ENCODE peak calls at places on chromosomes 6 and 20, in six cellular contexts. One of them, this sample, is unnamed. For H3K4me1, the result is how much of the 10 kb centered on the place peaks cover.

GRCh38 chr6:29705389-29706231 is 17.6 kb upstream of the HLA-F start:
- DNase-seq in HCT116: peak
- DNase-seq in HepG2: peak
- DNase-seq in K562: no peak
- DNase-seq in H1: no peak
- DNase-seq in GM12878: no peak
- DNase-seq in this sample: no peak

GRCh38 chr6:6752129-6752528 is 163.6 kb downstream of the LY86 start:
- DNase-seq in HCT116: no peak
- DNase-seq in HepG2: no peak
- DNase-seq in K562: no peak
- DNase-seq in H1: no peak
- DNase-seq in GM12878: no peak
- DNase-seq in this sample: no peak

GRCh38 chr6:129671442-129672344 is 38.3 kb downstream of the ARHGAP18 start:
- DNase-seq in HCT116: no peak
- DNase-seq in HepG2: peak
- DNase-seq in K562: peak
- DNase-seq in H1: no peak
- DNase-seq in GM12878: peak
- DNase-seq in this sample: no peak

GRCh38 chr6:167797079-167797870 is 29.4 kb upstream of the AFDN start:
- DNase-seq in HCT116: no peak
- DNase-seq in HepG2: no peak
- DNase-seq in K562: no peak
- DNase-seq in H1: no peak
- DNase-seq in GM12878: no peak
- DNase-seq in this sample: no peak

GRCh38 chr6:33418690-33419291 is 884 bp upstream of the CUTA start:
- DNase-seq in HCT116: no peak
- DNase-seq in HepG2: no peak
- DNase-seq in K562: peak
- DNase-seq in H1: no peak
- DNase-seq in GM12878: no peak
- DNase-seq in this sample: no peak

GRCh38 chr6:137697267-137697938 is 169.7 kb upstream of the TNFAIP3 start:
- DNase-seq in HCT116: no peak
- DNase-seq in HepG2: peak
- DNase-seq in K562: no peak
- DNase-seq in H1: no peak
- DNase-seq in GM12878: no peak
- DNase-seq in this sample: peak

GRCh38 chr6:16334671-16335070 is 96.3 kb downstream of the GMPR start:
- DNase-seq in HCT116: no peak
- DNase-seq in HepG2: no peak
- DNase-seq in K562: no peak
- DNase-seq in H1: no peak
- DNase-seq in GM12878: no peak
- DNase-seq in this sample: no peak

GRCh38 chr6:134740473-134741192 is 209.3 kb downstream of the ALDH8A1 start:
- DNase-seq in HCT116: no peak
- DNase-seq in HepG2: no peak
- DNase-seq in K562: no peak
- DNase-seq in H1: no peak
- DNase-seq in GM12878: no peak
- DNase-seq in this sample: no peak

GRCh38 chr6:151632415-151632987 is 138.7 kb downstream of the CCDC170 start:
- DNase-seq in HCT116: no peak
- DNase-seq in HepG2: no peak
- DNase-seq in K562: no peak
- DNase-seq in H1: no peak
- DNase-seq in GM12878: no peak
- DNase-seq in this sample: no peak

GRCh38 chr20:38133680-38134426 is 31.2 kb downstream of the TGM2 start:
- DNase-seq in HCT116: no peak
- DNase-seq in HepG2: no peak
- DNase-seq in K562: no peak
- DNase-seq in H1: no peak
- DNase-seq in GM12878: no peak
- DNase-seq in this sample: no peak

GRCh38 chr6:143397229-143398222 is 53.0 kb downstream of the ADAT2 start:
- DNase-seq in HCT116: peak
- DNase-seq in HepG2: peak
- DNase-seq in K562: no peak
- DNase-seq in H1: peak
- DNase-seq in GM12878: no peak
- DNase-seq in this sample: peak

GRCh38 chr6:125586605-125587004 is 162.8 kb upstream of the HEY2 start:
- DNase-seq in HCT116: no peak
- DNase-seq in HepG2: no peak
- DNase-seq in K562: no peak
- DNase-seq in H1: no peak
- DNase-seq in GM12878: no peak
- DNase-seq in this sample: no peak

GRCh38 chr6:3939964-3940363 is 90.8 kb downstream of the FAM50B start:
- DNase-seq in HCT116: no peak
- DNase-seq in HepG2: no peak
- DNase-seq in K562: no peak
- DNase-seq in H1: no peak
- DNase-seq in GM12878: no peak
- DNase-seq in this sample: no peak

GRCh38 chr6:73349311-73349710 is 4.8 kb downstream of the DPPA5 start:
- DNase-seq in HCT116: no peak
- DNase-seq in HepG2: no peak
- DNase-seq in K562: no peak
- DNase-seq in H1: peak
- DNase-seq in GM12878: no peak
- DNase-seq in this sample: peak

GRCh38 chr6:43274916-43275597 is 23.0 kb upstream of the SLC22A7 start:
- DNase-seq in HCT116: no peak
- DNase-seq in HepG2: peak
- DNase-seq in K562: peak
- DNase-seq in H1: no peak
- DNase-seq in GM12878: no peak
- DNase-seq in this sample: no peak

GRCh38 chr6:125486881-125487280 is 185.1 kb upstream of the HDDC2 start:
- DNase-seq in HCT116: no peak
- DNase-seq in HepG2: no peak
- DNase-seq in K562: no peak
- DNase-seq in H1: no peak
- DNase-seq in GM12878: no peak
- DNase-seq in this sample: no peak

GRCh38 chr20:37011147-37011546 is 59.6 kb upstream of the SAMHD1 start:
- DNase-seq in HCT116: no peak
- DNase-seq in HepG2: no peak
- DNase-seq in K562: no peak
- DNase-seq in H1: no peak
- DNase-seq in GM12878: no peak
- DNase-seq in this sample: no peak

GRCh38 chr6:111032493-111033140 is 50.8 kb downstream of the RPF2 start:
- DNase-seq in HCT116: no peak
- DNase-seq in HepG2: no peak
- DNase-seq in K562: no peak
- DNase-seq in H1: no peak
- DNase-seq in GM12878: no peak
- DNase-seq in this sample: no peak

GRCh38 chr6:68695838-68696237 is 60.8 kb downstream of the ADGRB3 start:
- DNase-seq in HCT116: no peak
- DNase-seq in HepG2: no peak
- DNase-seq in K562: no peak
- DNase-seq in H1: no peak
- DNase-seq in GM12878: no peak
- DNase-seq in this sample: no peak

GRCh38 chr6:131755597-131755996 is 44.8 kb upstream of the CTAGE9 start:
- DNase-seq in HCT116: no peak
- DNase-seq in HepG2: peak
- DNase-seq in K562: no peak
- DNase-seq in H1: no peak
- DNase-seq in GM12878: no peak
- DNase-seq in this sample: no peak

GRCh38 chr20:53595018-53595378 is 1.4 kb upstream of the ZNF217 start:
- DNase-seq in HCT116: no peak
- DNase-seq in HepG2: no peak
- DNase-seq in K562: no peak
- DNase-seq in H1: no peak
- DNase-seq in GM12878: no peak
- DNase-seq in this sample: no peak

GRCh38 chr6:87741001-87741650 is 39.1 kb upstream of the AKIRIN2 start:
- DNase-seq in HCT116: no peak
- DNase-seq in HepG2: no peak
- DNase-seq in K562: no peak
- DNase-seq in H1: no peak
- DNase-seq in GM12878: no peak
- DNase-seq in this sample: no peak

DNA sequence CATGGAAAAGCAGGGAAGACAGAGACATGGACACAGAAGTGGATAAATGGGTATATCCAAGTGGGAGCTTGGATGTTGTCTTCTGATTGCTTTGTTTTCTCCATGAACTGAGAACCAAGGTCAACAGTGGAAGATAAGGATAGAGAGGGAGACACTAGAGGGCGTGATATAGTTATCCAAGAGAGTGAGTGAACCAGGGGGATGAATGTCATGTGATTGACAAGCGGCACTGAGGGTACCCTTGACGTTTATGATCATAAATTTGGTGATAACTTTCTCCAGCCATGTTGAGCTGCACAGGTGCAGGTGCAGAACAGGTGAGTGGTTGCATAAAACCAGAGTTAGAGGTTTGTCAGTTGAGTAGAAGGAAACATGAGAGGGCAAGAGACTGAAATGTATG is 20.7 kb downstream of the EBF4 start:
- DNase-seq in HCT116: no peak
- DNase-seq in HepG2: peak
- DNase-seq in K562: peak
- DNase-seq in H1: no peak
- DNase-seq in GM12878: no peak
- DNase-seq in this sample: no peak
- TF ChIP-seq ZNF274 in HCT116: no peak
- TF ChIP-seq ZNF274 in HepG2: no peak
- TF ChIP-seq ZNF274 in K562: no peak
- TF ChIP-seq ZNF274 in H1: no peak
- TF ChIP-seq ZNF274 in GM12878: no peak
- TF ChIP-seq ZNF274 in this sample: no peak

DNA sequence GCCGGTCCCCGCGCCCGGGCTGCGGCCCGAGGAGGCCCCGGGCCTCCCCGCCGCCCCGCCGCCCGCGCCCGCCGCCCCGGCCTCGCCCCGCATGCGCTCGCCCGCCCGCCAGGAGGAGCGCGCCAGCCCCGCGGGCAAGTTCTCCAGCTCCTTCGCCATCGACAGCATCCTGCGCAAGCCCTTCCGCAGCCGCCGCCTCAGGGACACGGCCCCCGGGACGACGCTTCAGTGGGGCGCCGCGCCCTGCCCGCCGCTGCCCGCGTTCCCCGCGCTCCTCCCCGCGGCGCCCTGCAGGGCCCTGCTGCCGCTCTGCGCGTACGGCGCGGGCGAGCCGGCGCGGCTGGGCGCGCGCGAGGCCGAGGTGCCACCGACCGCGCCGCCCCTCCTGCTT is 1.5 kb downstream of the FOXQ1 start:
- DNase-seq in HCT116: no peak
- DNase-seq in HepG2: no peak
- DNase-seq in K562: no peak
- DNase-seq in H1: no peak
- DNase-seq in GM12878: no peak
- DNase-seq in this sample: no peak
- H3K4me1 ChIP-seq in HCT116: under half
- H3K4me1 ChIP-seq in HepG2: half or more
- H3K4me1 ChIP-seq in K562: under half
- H3K4me1 ChIP-seq in H1: under half
- H3K4me1 ChIP-seq in GM12878: under half
- H3K4me1 ChIP-seq in this sample: under half

GRCh38 chr6:26360451-26361416 is 4.3 kb upstream of the BTN3A2 start:
- DNase-seq in HCT116: no peak
- DNase-seq in HepG2: no peak
- DNase-seq in K562: no peak
- DNase-seq in H1: no peak
- DNase-seq in GM12878: no peak
- DNase-seq in this sample: no peak
- H3K4me3 ChIP-seq in HCT116: no peak
- H3K4me3 ChIP-seq in HepG2: peak
- H3K4me3 ChIP-seq in K562: no peak
- H3K4me3 ChIP-seq in H1: no peak
- H3K4me3 ChIP-seq in GM12878: peak
- H3K4me3 ChIP-seq in this sample: no peak

DNA sequence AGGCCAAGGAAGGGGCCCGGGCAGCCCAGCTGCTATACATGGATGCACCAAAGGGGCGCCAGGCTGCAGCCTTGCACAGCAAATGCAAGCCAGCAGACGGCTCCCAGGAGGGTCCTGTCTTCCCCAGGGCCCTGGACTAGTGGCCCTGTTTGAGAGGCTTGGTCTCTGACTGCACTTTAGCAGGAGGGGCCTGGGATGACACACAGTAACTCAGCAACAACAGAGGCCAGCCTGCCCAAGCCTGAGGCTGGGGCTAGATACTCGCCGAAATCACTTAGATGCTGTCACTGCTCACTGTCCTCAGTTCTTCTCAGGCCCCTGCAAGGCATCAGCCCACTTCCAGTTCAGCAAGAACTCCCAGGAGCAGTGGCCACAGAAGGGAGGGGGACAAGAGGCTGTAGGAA is 73.5 kb downstream of the TRAM2 start:
- DNase-seq in HCT116: no peak
- DNase-seq in HepG2: no peak
- DNase-seq in K562: peak
- DNase-seq in H1: no peak
- DNase-seq in GM12878: no peak
- DNase-seq in this sample: no peak
- TF ChIP-seq ZNF274 in HCT116: no peak
- TF ChIP-seq ZNF274 in HepG2: no peak
- TF ChIP-seq ZNF274 in K562: no peak
- TF ChIP-seq ZNF274 in H1: no peak
- TF ChIP-seq ZNF274 in GM12878: no peak
- TF ChIP-seq ZNF274 in this sample: no peak

DNA sequence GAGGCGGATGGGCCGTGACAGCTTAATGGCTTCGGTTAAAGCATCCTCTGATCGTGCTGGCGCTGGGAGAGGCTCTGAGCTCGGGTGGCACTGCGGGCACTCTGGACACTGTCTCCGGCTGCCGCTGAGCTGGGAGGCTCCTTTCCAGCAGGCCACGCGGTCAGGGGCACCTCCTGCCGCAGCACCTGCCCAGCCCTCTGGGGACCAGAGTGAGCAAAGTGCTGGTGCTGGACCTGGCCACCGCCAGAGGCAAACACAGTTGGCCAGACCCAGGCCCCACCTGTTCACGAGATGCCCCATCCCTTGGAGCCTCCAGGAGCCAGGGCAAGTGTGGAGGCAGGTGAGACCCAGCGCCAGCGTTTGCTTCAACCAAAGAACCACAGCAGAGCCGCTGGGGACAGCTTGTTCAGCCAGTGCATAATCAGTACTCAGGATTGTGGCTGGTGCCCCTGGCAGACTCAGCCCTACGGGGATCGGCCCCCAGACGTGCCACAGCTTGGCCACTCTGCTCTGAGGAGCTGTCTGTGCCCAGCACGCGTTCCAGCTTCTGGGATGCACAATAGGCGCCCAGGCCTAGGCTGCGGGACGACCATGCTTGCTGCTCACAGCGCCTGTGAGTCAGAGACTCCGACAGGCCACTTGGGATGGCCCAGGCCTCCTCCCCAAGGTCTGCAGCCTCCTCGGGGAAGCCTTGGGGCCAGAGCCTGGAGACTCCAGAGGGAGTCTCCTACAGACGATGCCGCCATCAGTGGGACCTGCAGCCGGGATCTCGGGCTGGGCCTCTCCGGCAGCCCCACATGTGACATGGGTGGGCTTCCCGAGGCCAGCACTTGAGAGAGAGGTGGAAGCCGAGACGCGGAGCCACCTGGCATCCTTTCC is 38.2 kb upstream of the SLCO4A1 start:
- DNase-seq in HCT116: no peak
- DNase-seq in HepG2: no peak
- DNase-seq in K562: no peak
- DNase-seq in H1: no peak
- DNase-seq in GM12878: no peak
- DNase-seq in this sample: no peak
- H3K4me1 ChIP-seq in HCT116: under half
- H3K4me1 ChIP-seq in HepG2: under half
- H3K4me1 ChIP-seq in K562: under half
- H3K4me1 ChIP-seq in H1: under half
- H3K4me1 ChIP-seq in GM12878: under half
- H3K4me1 ChIP-seq in this sample: under half